ENCODE peak calls at places on chromosome 9, in five cellular contexts. V is A549; P is transverse colon; A is CD4-positive, alpha-beta T cell; F is hepatocyte. O is an unnamed sample.

GRCh38 chr9:114112778-114113585 is 13.9 kb upstream of the KIF12 start:
- DNase-seq in V (peak), P (peak), A (no peak), F (peak), O (no peak)

GRCh38 chr9:684950-685340 is 156.6 kb upstream of the DMRT1 start:
- DNase-seq in V (no peak), P (no peak), A (no peak), F (peak), O (no peak)

GRCh38 chr9:125626187-125626586 is 80.8 kb downstream of the MAPKAP1 start:
- DNase-seq in V (no peak), P (no peak), A (no peak), F (no peak), O (no peak)

GRCh38 chr9:95516221-95516735 is 493 bp downstream of the PTCH1 start:
- DNase-seq in V (no peak), P (no peak), A (peak), F (peak), O (no peak)

GRCh38 chr9:38035873-38036272 is 33.2 kb downstream of the SHB start:
- DNase-seq in V (peak), P (no peak), A (no peak), F (no peak), O (peak)

GRCh38 chr9:127706836-127707241 is at the start of gene CFAP157:
- DNase-seq in V (peak), P (no peak), A (no peak), F (no peak), O (peak)

GRCh38 chr9:136378171-136379002 is 4.9 kb upstream of the CARD9 start:
- DNase-seq in V (no peak), P (no peak), A (no peak), F (no peak), O (no peak)

GRCh38 chr9:75431388-75431787 is 343.1 kb downstream of the OSTF1 start:
- DNase-seq in V (no peak), P (no peak), A (no peak), F (no peak), O (no peak)

GRCh38 chr9:91408475-91408874 is 15.2 kb downstream of the NFIL3 start:
- DNase-seq in V (no peak), P (no peak), A (no peak), F (no peak), O (no peak)

DNA sequence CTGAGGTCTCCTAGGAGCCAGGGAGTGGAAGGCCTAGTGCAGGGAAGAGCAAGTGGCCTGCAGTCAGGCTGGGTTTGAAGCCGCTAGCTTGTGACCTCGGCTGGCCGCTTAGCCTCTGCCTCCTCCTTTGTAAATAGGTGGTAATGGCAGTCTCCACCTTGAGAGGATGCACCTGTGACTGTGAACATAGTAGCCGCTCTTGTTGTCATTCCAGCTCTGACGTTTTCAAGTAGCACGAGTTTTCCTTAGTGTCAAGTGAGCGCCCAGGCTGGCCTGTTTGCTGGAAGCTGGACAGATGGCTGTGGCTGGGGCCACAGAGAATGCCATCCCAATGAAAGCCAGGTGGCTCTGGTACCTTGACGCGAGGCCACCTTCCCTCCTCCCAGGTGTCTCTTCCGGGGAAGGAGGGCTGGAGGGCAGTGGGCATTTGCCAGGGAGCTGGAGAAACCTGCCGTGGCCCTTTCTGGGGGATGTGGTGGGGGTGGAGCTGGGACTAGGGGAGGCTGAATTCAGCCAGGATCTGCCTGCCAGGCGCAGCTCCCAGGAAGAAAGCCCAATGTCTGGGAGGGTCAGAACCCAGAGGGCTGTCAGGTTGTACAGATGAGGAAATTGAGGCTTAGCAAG is 2.5 kb downstream of the ASS1 start:
- DNase-seq in V (no peak), P (no peak), A (no peak), F (no peak), O (no peak)
- H3K27ac ChIP-seq in V (peak), P (peak), A (no peak), F (peak), O (peak)

DNA sequence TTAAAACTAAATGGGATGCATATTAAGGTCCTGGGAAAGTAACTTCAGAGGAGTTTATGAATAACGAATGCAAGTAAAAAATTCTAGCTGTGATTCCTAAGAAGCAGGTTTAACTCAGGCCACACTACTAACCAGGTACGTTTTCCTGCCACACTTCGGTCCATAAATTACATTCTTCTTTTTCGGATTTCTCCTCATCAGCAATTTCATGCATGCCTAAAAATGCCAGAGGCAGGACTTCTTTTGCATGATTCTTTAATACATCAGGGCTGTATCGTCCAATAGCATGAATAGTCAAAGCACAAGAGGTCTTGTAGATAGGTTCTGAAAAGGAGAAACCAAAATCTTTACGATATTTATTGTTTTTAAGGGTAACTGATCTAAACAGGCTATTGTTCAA is 42.3 kb upstream of the OR2K2 start:
- DNase-seq in V (no peak), P (no peak), A (no peak), F (no peak), O (no peak)
- TF ChIP-seq CTCF in V (no peak), P (no peak), A (no peak), F (no peak), O (no peak)

GRCh38 chr9:115116620-115117284 is 1.2 kb downstream of the TNC start:
- DNase-seq in V (no peak), P (no peak), A (no peak), F (no peak), O (peak)

GRCh38 chr9:115114541-115114940 is 3.4 kb downstream of the TNC start:
- DNase-seq in V (no peak), P (no peak), A (no peak), F (no peak), O (no peak)

GRCh38 chr9:115115924-115116323 is 2.0 kb downstream of the TNC start:
- DNase-seq in V (no peak), P (no peak), A (no peak), F (no peak), O (peak)

GRCh38 chr9:115114084-115114483 is 3.9 kb downstream of the TNC start:
- DNase-seq in V (no peak), P (no peak), A (no peak), F (no peak), O (no peak)

DNA sequence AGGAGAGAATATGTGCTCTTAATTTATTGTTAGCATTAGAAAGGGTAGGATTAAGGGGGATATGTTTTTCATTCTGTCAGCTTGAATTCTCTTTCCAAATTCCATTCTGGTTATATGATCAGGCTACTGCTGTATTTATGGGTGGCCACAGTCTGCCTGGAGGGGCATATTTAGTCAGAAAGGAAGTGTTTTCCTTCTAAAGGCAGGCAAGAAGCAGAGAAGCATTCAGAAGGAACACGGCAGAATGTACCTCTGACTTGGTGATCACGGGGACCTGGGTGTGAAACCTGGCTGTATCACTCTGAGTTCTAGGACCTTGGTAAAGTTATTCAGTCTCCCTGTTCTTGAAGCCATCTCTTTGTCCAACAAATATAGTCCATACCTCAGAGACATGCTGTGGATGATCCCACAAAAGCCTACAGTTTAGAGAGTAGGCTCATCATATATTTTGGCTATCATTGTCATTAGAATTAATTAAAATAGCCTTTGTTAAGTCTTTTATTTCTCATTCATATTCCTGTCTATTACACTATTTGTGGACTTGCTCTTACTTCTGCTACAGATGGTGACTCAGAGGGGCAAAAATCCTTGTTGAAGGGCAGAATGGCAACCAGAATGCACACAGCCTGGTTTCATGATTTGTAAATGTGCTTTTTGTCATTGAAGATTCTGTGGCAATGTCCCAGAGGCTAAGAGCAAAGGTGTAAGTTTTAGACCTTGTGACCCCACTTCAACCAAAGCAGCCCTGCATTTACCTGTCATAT is 2.7 kb downstream of the TNC start:
- DNase-seq in V (no peak), P (no peak), A (no peak), F (no peak), O (peak)
- H3K27ac ChIP-seq in V (no peak), P (peak), A (no peak), F (no peak), O (no peak)

DNA sequence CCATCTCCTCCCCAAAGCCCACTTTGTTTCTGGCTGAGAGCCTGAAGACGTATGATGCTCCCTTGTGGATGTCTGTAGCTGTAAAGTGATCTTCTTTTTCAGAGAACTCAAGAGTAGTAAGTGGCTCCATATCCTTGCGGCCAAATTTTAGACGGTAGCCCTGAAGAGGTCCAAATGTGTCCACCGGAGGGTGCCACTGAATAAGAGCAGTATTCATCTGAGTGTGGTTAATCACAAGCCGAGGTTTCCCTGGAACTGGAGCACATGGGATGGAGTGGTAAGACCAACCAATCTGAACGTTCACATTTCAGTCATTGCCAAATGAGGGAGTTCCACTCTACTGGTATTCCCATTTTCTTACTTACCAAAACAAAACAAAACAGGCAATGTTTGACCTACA is 686.5 kb upstream of the DMAC1 start:
- DNase-seq in V (peak), P (peak), A (no peak), F (peak), O (no peak)
- TF ChIP-seq CTCF in V (no peak), P (no peak), A (no peak), F (peak), O (no peak)

GRCh38 chr9:121324755-121325154 is 45.3 kb downstream of the STOM start:
- DNase-seq in V (no peak), P (no peak), A (no peak), F (no peak), O (no peak)
- H3K27ac ChIP-seq in V (peak), P (peak), A (no peak), F (no peak), O (peak)

DNA sequence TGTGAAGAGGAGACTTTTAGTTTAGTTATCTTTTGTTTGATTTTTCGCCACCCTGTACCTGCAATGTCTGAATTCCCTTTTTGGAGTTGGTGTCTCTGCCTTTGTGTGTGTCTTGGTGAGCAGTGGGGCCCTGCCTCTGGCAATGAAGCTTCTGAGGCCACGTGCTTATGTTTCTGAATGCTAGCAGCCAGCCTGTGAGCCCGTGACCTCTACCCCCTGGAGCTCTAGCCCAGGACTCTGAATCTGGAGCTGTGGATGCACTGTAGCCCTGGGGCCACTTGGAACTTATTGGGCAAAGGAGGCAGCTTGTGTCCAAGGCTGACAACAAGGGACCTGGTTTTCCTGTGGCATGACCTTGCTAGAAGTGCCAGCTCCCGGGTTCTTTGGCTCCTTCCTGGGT is 19.4 kb downstream of the ENTREP1 start:
- DNase-seq in V (no peak), P (no peak), A (no peak), F (no peak), O (no peak)
- TF ChIP-seq CTCF in V (no peak), P (no peak), A (no peak), F (no peak), O (no peak)

GRCh38 chr9:131395745-131396479 is 2.0 kb downstream of the PRRC2B start:
- DNase-seq in V (no peak), P (no peak), A (no peak), F (no peak), O (peak)

GRCh38 chr9:131399972-131400371 is 6.1 kb downstream of the PRRC2B start:
- DNase-seq in V (no peak), P (no peak), A (no peak), F (no peak), O (no peak)

GRCh38 chr9:131396626-131397025 is 2.7 kb downstream of the PRRC2B start:
- DNase-seq in V (no peak), P (no peak), A (no peak), F (peak), O (no peak)

GRCh38 chr9:131397100-131397790 is 3.4 kb downstream of the PRRC2B start:
- DNase-seq in V (no peak), P (no peak), A (no peak), F (peak), O (peak)

GRCh38 chr9:131398204-131398603 is 4.3 kb downstream of the PRRC2B start:
- DNase-seq in V (no peak), P (peak), A (peak), F (no peak), O (no peak)
- H3K27ac ChIP-seq in V (no peak), P (peak), A (peak), F (peak), O (peak)

O was measured in RWPE1.